ENCODE peak calls at places on chromosomes 5 and 9, in four cellular contexts. C is activated B cell treated with CpG ODN at 0.5 μM for 24 hours, Y is lower leg skin, I is Peyer's patch. X is an unnamed sample.

GRCh38 chr9:34602906-34603305 is 9.0 kb downstream of the RPP25L start:
- DNase-seq in C (no peak), Y (no peak), I (no peak), X (no peak)

GRCh38 chr5:124755565-124755964 is 9.1 kb upstream of the ZNF608 start:
- DNase-seq in C (no peak), Y (no peak), I (no peak), X (no peak)

GRCh38 chr9:68947842-68948569 is 65.9 kb downstream of the PRKACG start:
- DNase-seq in C (no peak), Y (no peak), I (no peak), X (no peak)

GRCh38 chr9:86997158-86997557 is 49.9 kb upstream of the GAS1 start:
- DNase-seq in C (no peak), Y (no peak), I (no peak), X (no peak)

GRCh38 chr5:109455598-109456096 is 45.9 kb upstream of the PJA2 start:
- DNase-seq in C (no peak), Y (peak; percentile 84), I (no peak), X (no peak)

GRCh38 chr5:15763754-15764153 is 263.8 kb downstream of the FBXL7 start:
- DNase-seq in C (no peak), Y (no peak), I (no peak), X (no peak)

GRCh38 chr9:133478851-133479711 is at the start of gene SLC2A6:
- DNase-seq in C (peak; percentile 85), Y (peak; percentile 94), I (peak; percentile 85), X (peak; percentile 87)

GRCh38 chr9:72149231-72149975 is at the start of gene GDA:
- DNase-seq in C (no peak), Y (no peak), I (peak; percentile 86), X (no peak)

GRCh38 chr9:83583151-83584014 is 39.6 kb upstream of the IDNK start:
- DNase-seq in C (no peak), Y (no peak), I (no peak), X (no peak)

GRCh38 chr5:153237671-153238332 is 252.7 kb upstream of the GRIA1 start:
- DNase-seq in C (no peak), Y (no peak), I (no peak), X (no peak)

GRCh38 chr9:92659601-92660000 is 10.3 kb downstream of the IPPK start:
- DNase-seq in C (no peak), Y (no peak), I (no peak), X (no peak)

GRCh38 chr5:98713027-98713426 is 60.4 kb upstream of the RGMB start:
- DNase-seq in C (no peak), Y (no peak), I (no peak), X (no peak)

GRCh38 chr5:14062178-14062577 is 81.0 kb upstream of the TRIO start:
- DNase-seq in C (no peak), Y (no peak), I (no peak), X (no peak)

GRCh38 chr9:91151014-91151740 is 210.5 kb downstream of the AUH start:
- DNase-seq in C (no peak), Y (peak; percentile 28), I (no peak), X (no peak)

GRCh38 chr9:20980713-20981481 is 50.5 kb downstream of the HACD4 start:
- DNase-seq in C (no peak), Y (no peak), I (no peak), X (no peak)

GRCh38 chr5:140633081-140633471 is at the start of gene CD14:
- DNase-seq in C (no peak), Y (peak; percentile 92), I (peak; percentile 71), X (no peak)

GRCh38 chr9:129640086-129640870 is 1.7 kb downstream of the ASB6 start:
- DNase-seq in C (no peak), Y (no peak), I (no peak), X (no peak)

GRCh38 chr9:133715295-133715865 is 22.8 kb downstream of the SARDH start:
- DNase-seq in C (peak; percentile 9), Y (no peak), I (no peak), X (no peak)

GRCh38 chr5:149608936-149609502 is 27.7 kb downstream of the ARHGEF37 start:
- DNase-seq in C (no peak), Y (no peak), I (no peak), X (no peak)

GRCh38 chr9:136710543-136710942 is 1.8 kb upstream of the DIPK1B start:
- DNase-seq in C (no peak), Y (no peak), I (no peak), X (no peak)

GRCh38 chr9:23824241-23825142 is 1.5 kb downstream of the ELAVL2 start:
- DNase-seq in C (no peak), Y (no peak), I (peak; percentile 35), X (no peak)

GRCh38 chr5:1447772-1448361 is 2.6 kb upstream of the SLC6A3 start:
- DNase-seq in C (no peak), Y (no peak), I (peak; percentile 53), X (peak; percentile 62)

GRCh38 chr9:81465468-81466002 is 223.8 kb downstream of the TLE1 start:
- DNase-seq in C (no peak), Y (no peak), I (no peak), X (no peak)

GRCh38 chr5:58886315-58887207 is 303.7 kb downstream of the RAB3C start:
- DNase-seq in C (peak; percentile 22), Y (peak; percentile 87), I (peak; percentile 57), X (peak; percentile 79)

GRCh38 chr9:16191237-16191636 is 638.4 kb downstream of the CCDC171 start:
- DNase-seq in C (no peak), Y (no peak), I (no peak), X (no peak)

GRCh38 chr5:158119852-158120708 is 261.1 kb upstream of the CLINT1 start:
- DNase-seq in C (no peak), Y (no peak), I (no peak), X (no peak)

GRCh38 chr5:68047035-68047434 is 168.5 kb upstream of the PIK3R1 start:
- DNase-seq in C (no peak), Y (no peak), I (no peak), X (no peak)

GRCh38 chr5:136195971-136196577 is 3.1 kb upstream of the SMIM32 start:
- DNase-seq in C (no peak), Y (peak; percentile 56), I (no peak), X (no peak)

GRCh38 chr5:157100140-157100679 is 8.6 kb downstream of the HAVCR2 start:
- DNase-seq in C (no peak), Y (no peak), I (no peak), X (no peak)

GRCh38 chr9:7976167-7976755 is 176.7 kb upstream of the DMAC1 start:
- DNase-seq in C (no peak), Y (no peak), I (no peak), X (no peak)

GRCh38 chr9:83020327-83020726 is 42.6 kb downstream of the RASEF start:
- DNase-seq in C (no peak), Y (no peak), I (no peak), X (no peak)

GRCh38 chr5:141812512-141812911 is 65.7 kb downstream of the PCDH1 start:
- DNase-seq in C (no peak), Y (no peak), I (no peak), X (no peak)

GRCh38 chr5:10018670-10019069 is 231.0 kb downstream of the ATPSCKMT start:
- DNase-seq in C (no peak), Y (no peak), I (no peak), X (no peak)

GRCh38 chr5:107563957-107564544 is 106.7 kb downstream of the EFNA5 start:
- DNase-seq in C (no peak), Y (no peak), I (no peak), X (no peak)

GRCh38 chr5:73359395-73359794 is 89.2 kb downstream of the FOXD1 start:
- DNase-seq in C (no peak), Y (no peak), I (no peak), X (no peak)
- TF ChIP-seq CTCF in C (no peak), Y (no peak), I (no peak), X (no peak)

GRCh38 chr9:124840300-124840833 is 12.9 kb upstream of the WDR38 start:
- DNase-seq in C (no peak), Y (no peak), I (no peak), X (no peak)
- TF ChIP-seq CTCF in C (no peak), Y (no peak), I (no peak), X (peak; percentile 46)

GRCh38 chr5:82882316-82882715 is 194.9 kb downstream of the TMEM167A start:
- DNase-seq in C (no peak), Y (no peak), I (no peak), X (no peak)

GRCh38 chr5:82886911-82887310 is 190.3 kb downstream of the TMEM167A start:
- DNase-seq in C (no peak), Y (no peak), I (no peak), X (no peak)

GRCh38 chr5:82881571-82882200 is 195.5 kb downstream of the TMEM167A start:
- DNase-seq in C (no peak), Y (no peak), I (no peak), X (no peak)

GRCh38 chr5:82884821-82885471 is 192.2 kb downstream of the TMEM167A start:
- DNase-seq in C (no peak), Y (no peak), I (no peak), X (no peak)

DNA sequence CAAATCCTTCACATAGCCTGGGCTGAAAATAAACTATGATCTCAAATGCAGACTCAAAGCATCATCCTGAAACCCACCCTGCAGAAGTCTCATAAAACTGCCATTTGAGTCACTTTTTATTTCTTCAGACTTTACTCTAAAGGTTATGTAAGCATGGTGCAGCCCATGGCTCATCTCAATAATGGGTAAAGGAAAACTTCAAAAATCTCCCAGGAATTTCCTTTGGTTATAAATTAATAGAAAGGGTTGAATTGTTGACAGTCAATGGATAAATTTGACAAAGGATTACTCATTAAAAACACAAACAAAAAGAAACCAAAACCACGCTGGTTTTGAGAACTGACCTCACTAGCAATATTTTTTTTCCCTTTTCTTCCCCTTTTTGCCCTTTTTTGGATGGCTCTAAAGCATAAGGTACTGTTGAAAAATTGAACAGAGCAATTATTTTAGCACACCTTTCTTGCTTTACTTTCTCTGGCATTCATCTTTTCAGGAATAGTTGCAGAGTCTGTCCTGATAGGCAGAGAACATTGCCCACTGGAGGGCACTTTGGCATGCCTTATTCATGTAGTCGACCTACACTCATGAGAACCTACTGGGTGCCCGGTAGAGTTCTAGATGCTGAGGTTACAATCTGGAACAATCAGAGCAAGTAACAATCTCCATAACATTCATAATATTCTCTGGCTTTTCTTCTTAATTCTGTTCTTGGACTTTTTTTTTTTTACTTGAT is 191.4 kb downstream of the TMEM167A start:
- DNase-seq in C (no peak), Y (no peak), I (no peak), X (no peak)
- TF ChIP-seq CTCF in C (no peak), Y (no peak), I (no peak), X (no peak)

GRCh38 chr5:56947052-56947451 is 4.9 kb downstream of the MIER3 start:
- DNase-seq in C (no peak), Y (no peak), I (no peak), X (no peak)

GRCh38 chr5:56951946-56952691 is at the start of gene MIER3:
- DNase-seq in C (peak; percentile 75), Y (peak; percentile 95), I (peak; percentile 88), X (peak; percentile 84)

GRCh38 chr5:56951131-56951945 is 585 bp downstream of the MIER3 start:
- DNase-seq in C (no peak), Y (peak; percentile 86), I (peak; percentile 60), X (peak; percentile 69)

GRCh38 chr5:56950626-56951130 is 1.2 kb downstream of the MIER3 start:
- DNase-seq in C (peak; percentile 38), Y (peak; percentile 94), I (peak; percentile 73), X (peak; percentile 78)
- TF ChIP-seq CTCF in C (no peak), Y (no peak), I (no peak), X (no peak)